ENCODE peak calls at places on chromosomes 4 and X, in four cellular contexts. One of them, this sample, is unnamed.

GRCh38 chrX:17475820-17476219 is 100.8 kb downstream of the NHS start:
- DNase-seq in T-helper 9 cell: no peak
- DNase-seq in activated T-cell treated with anti-CD3 and anti-CD28 coated beads, Interleukin-2, amount 50 U/mL, for 72 hours: no peak
- DNase-seq in activated CD4-positive, alpha-beta T cell treated with anti-CD3 and anti-CD28 coated beads for 1 hour: no peak
- DNase-seq in this sample: no peak

GRCh38 chrX:150460781-150461180 is 97.7 kb downstream of the MAMLD1 start:
- DNase-seq in activated CD4-positive, alpha-beta T cell treated with anti-CD3 and anti-CD28 coated beads for 1 hour: no peak
- DNase-seq in T-helper 9 cell: no peak
- DNase-seq in activated T-cell treated with anti-CD3 and anti-CD28 coated beads, Interleukin-2, amount 50 U/mL, for 72 hours: no peak
- DNase-seq in this sample: no peak

GRCh38 chr4:152038238-152038637 is 277.4 kb upstream of the GATB start:
- DNase-seq in activated CD4-positive, alpha-beta T cell treated with anti-CD3 and anti-CD28 coated beads for 1 hour: no peak
- DNase-seq in T-helper 9 cell: no peak
- DNase-seq in activated T-cell treated with anti-CD3 and anti-CD28 coated beads, Interleukin-2, amount 50 U/mL, for 72 hours: no peak
- DNase-seq in this sample: peak

GRCh38 chr4:152961752-152962117 is 25.6 kb downstream of the FHDC1 start:
- DNase-seq in activated CD4-positive, alpha-beta T cell treated with anti-CD3 and anti-CD28 coated beads for 1 hour: no peak
- DNase-seq in T-helper 9 cell: no peak
- DNase-seq in activated T-cell treated with anti-CD3 and anti-CD28 coated beads, Interleukin-2, amount 50 U/mL, for 72 hours: no peak
- DNase-seq in this sample: no peak

GRCh38 chr4:39032218-39033085 is at the start of gene TMEM156:
- DNase-seq in activated CD4-positive, alpha-beta T cell treated with anti-CD3 and anti-CD28 coated beads for 1 hour: no peak
- DNase-seq in activated T-cell treated with anti-CD3 and anti-CD28 coated beads, Interleukin-2, amount 50 U/mL, for 72 hours: peak
- DNase-seq in T-helper 9 cell: peak
- DNase-seq in this sample: no peak

GRCh38 chr4:137621056-137621455 is 88.8 kb upstream of the PCDH18 start:
- DNase-seq in activated T-cell treated with anti-CD3 and anti-CD28 coated beads, Interleukin-2, amount 50 U/mL, for 72 hours: no peak
- DNase-seq in activated CD4-positive, alpha-beta T cell treated with anti-CD3 and anti-CD28 coated beads for 1 hour: no peak
- DNase-seq in T-helper 9 cell: no peak
- DNase-seq in this sample: no peak

GRCh38 chr4:186264660-186265059 is 1.3 kb upstream of the F11 start:
- DNase-seq in activated T-cell treated with anti-CD3 and anti-CD28 coated beads, Interleukin-2, amount 50 U/mL, for 72 hours: no peak
- DNase-seq in activated CD4-positive, alpha-beta T cell treated with anti-CD3 and anti-CD28 coated beads for 1 hour: no peak
- DNase-seq in T-helper 9 cell: no peak
- DNase-seq in this sample: no peak

GRCh38 chr4:16827762-16828724 is 70.4 kb downstream of the LDB2 start:
- DNase-seq in activated T-cell treated with anti-CD3 and anti-CD28 coated beads, Interleukin-2, amount 50 U/mL, for 72 hours: no peak
- DNase-seq in T-helper 9 cell: no peak
- DNase-seq in activated CD4-positive, alpha-beta T cell treated with anti-CD3 and anti-CD28 coated beads for 1 hour: no peak
- DNase-seq in this sample: no peak

GRCh38 chrX:11567528-11568220 is 98.0 kb downstream of the ARHGAP6 start:
- DNase-seq in activated T-cell treated with anti-CD3 and anti-CD28 coated beads, Interleukin-2, amount 50 U/mL, for 72 hours: no peak
- DNase-seq in activated CD4-positive, alpha-beta T cell treated with anti-CD3 and anti-CD28 coated beads for 1 hour: no peak
- DNase-seq in T-helper 9 cell: no peak
- DNase-seq in this sample: no peak

GRCh38 chr4:763191-763810 is 57.7 kb downstream of the PCGF3 start:
- DNase-seq in activated CD4-positive, alpha-beta T cell treated with anti-CD3 and anti-CD28 coated beads for 1 hour: no peak
- DNase-seq in T-helper 9 cell: no peak
- DNase-seq in activated T-cell treated with anti-CD3 and anti-CD28 coated beads, Interleukin-2, amount 50 U/mL, for 72 hours: no peak
- DNase-seq in this sample: no peak

GRCh38 chrX:150202641-150203248 is 160.4 kb upstream of the MAMLD1 start:
- DNase-seq in T-helper 9 cell: no peak
- DNase-seq in activated T-cell treated with anti-CD3 and anti-CD28 coated beads, Interleukin-2, amount 50 U/mL, for 72 hours: no peak
- DNase-seq in activated CD4-positive, alpha-beta T cell treated with anti-CD3 and anti-CD28 coated beads for 1 hour: no peak
- DNase-seq in this sample: no peak

GRCh38 chrX:87636533-87636932 is 118.9 kb downstream of the KLHL4 start:
- DNase-seq in T-helper 9 cell: no peak
- DNase-seq in activated CD4-positive, alpha-beta T cell treated with anti-CD3 and anti-CD28 coated beads for 1 hour: no peak
- DNase-seq in activated T-cell treated with anti-CD3 and anti-CD28 coated beads, Interleukin-2, amount 50 U/mL, for 72 hours: no peak
- DNase-seq in this sample: no peak

GRCh38 chrX:9885150-9885549 is 82.0 kb upstream of the CLDN34 start:
- DNase-seq in activated CD4-positive, alpha-beta T cell treated with anti-CD3 and anti-CD28 coated beads for 1 hour: peak
- DNase-seq in activated T-cell treated with anti-CD3 and anti-CD28 coated beads, Interleukin-2, amount 50 U/mL, for 72 hours: peak
- DNase-seq in T-helper 9 cell: no peak
- DNase-seq in this sample: no peak

GRCh38 chrX:45851434-45851991 is 650.8 kb upstream of the DIPK2B start:
- DNase-seq in activated CD4-positive, alpha-beta T cell treated with anti-CD3 and anti-CD28 coated beads for 1 hour: peak
- DNase-seq in activated T-cell treated with anti-CD3 and anti-CD28 coated beads, Interleukin-2, amount 50 U/mL, for 72 hours: peak
- DNase-seq in T-helper 9 cell: peak
- DNase-seq in this sample: no peak

GRCh38 chr4:37639551-37640293 is 46.5 kb downstream of the RELL1 start:
- DNase-seq in activated CD4-positive, alpha-beta T cell treated with anti-CD3 and anti-CD28 coated beads for 1 hour: no peak
- DNase-seq in T-helper 9 cell: no peak
- DNase-seq in activated T-cell treated with anti-CD3 and anti-CD28 coated beads, Interleukin-2, amount 50 U/mL, for 72 hours: no peak
- DNase-seq in this sample: no peak

GRCh38 chr4:99811850-99812249 is 4.8 kb upstream of the DAPP1 start:
- DNase-seq in activated T-cell treated with anti-CD3 and anti-CD28 coated beads, Interleukin-2, amount 50 U/mL, for 72 hours: peak
- DNase-seq in activated CD4-positive, alpha-beta T cell treated with anti-CD3 and anti-CD28 coated beads for 1 hour: no peak
- DNase-seq in T-helper 9 cell: peak
- DNase-seq in this sample: no peak

GRCh38 chrX:17595456-17596035 is 141.7 kb upstream of the SCML1 start:
- DNase-seq in T-helper 9 cell: no peak
- DNase-seq in activated T-cell treated with anti-CD3 and anti-CD28 coated beads, Interleukin-2, amount 50 U/mL, for 72 hours: no peak
- DNase-seq in activated CD4-positive, alpha-beta T cell treated with anti-CD3 and anti-CD28 coated beads for 1 hour: no peak
- DNase-seq in this sample: no peak

GRCh38 chrX:40329616-40330015 is 231.9 kb upstream of the BCOR start:
- DNase-seq in T-helper 9 cell: no peak
- DNase-seq in activated CD4-positive, alpha-beta T cell treated with anti-CD3 and anti-CD28 coated beads for 1 hour: no peak
- DNase-seq in activated T-cell treated with anti-CD3 and anti-CD28 coated beads, Interleukin-2, amount 50 U/mL, for 72 hours: no peak
- DNase-seq in this sample: no peak

GRCh38 chr4:123877561-123877960 is 481.0 kb downstream of the SPRY1 start:
- DNase-seq in T-helper 9 cell: no peak
- DNase-seq in activated T-cell treated with anti-CD3 and anti-CD28 coated beads, Interleukin-2, amount 50 U/mL, for 72 hours: no peak
- DNase-seq in activated CD4-positive, alpha-beta T cell treated with anti-CD3 and anti-CD28 coated beads for 1 hour: no peak
- DNase-seq in this sample: no peak

GRCh38 chr4:23934915-23935314 is 45.1 kb upstream of the PPARGC1A start:
- DNase-seq in activated T-cell treated with anti-CD3 and anti-CD28 coated beads, Interleukin-2, amount 50 U/mL, for 72 hours: no peak
- DNase-seq in T-helper 9 cell: no peak
- DNase-seq in activated CD4-positive, alpha-beta T cell treated with anti-CD3 and anti-CD28 coated beads for 1 hour: no peak
- DNase-seq in this sample: no peak

GRCh38 chr4:41530741-41531140 is 7.2 kb upstream of the LIMCH1 start:
- DNase-seq in activated CD4-positive, alpha-beta T cell treated with anti-CD3 and anti-CD28 coated beads for 1 hour: no peak
- DNase-seq in activated T-cell treated with anti-CD3 and anti-CD28 coated beads, Interleukin-2, amount 50 U/mL, for 72 hours: no peak
- DNase-seq in T-helper 9 cell: no peak
- DNase-seq in this sample: no peak

GRCh38 chrX:129679856-129680255 is 25.1 kb upstream of the APLN start:
- DNase-seq in T-helper 9 cell: no peak
- DNase-seq in activated CD4-positive, alpha-beta T cell treated with anti-CD3 and anti-CD28 coated beads for 1 hour: no peak
- DNase-seq in activated T-cell treated with anti-CD3 and anti-CD28 coated beads, Interleukin-2, amount 50 U/mL, for 72 hours: no peak
- DNase-seq in this sample: no peak

GRCh38 chr4:93659629-93660028 is 168.9 kb upstream of the ATOH1 start:
- DNase-seq in activated T-cell treated with anti-CD3 and anti-CD28 coated beads, Interleukin-2, amount 50 U/mL, for 72 hours: no peak
- DNase-seq in activated CD4-positive, alpha-beta T cell treated with anti-CD3 and anti-CD28 coated beads for 1 hour: no peak
- DNase-seq in T-helper 9 cell: no peak
- DNase-seq in this sample: no peak

GRCh38 chr4:172134536-172134935 is 321.3 kb downstream of the GALNTL6 start:
- DNase-seq in activated CD4-positive, alpha-beta T cell treated with anti-CD3 and anti-CD28 coated beads for 1 hour: no peak
- DNase-seq in T-helper 9 cell: no peak
- DNase-seq in activated T-cell treated with anti-CD3 and anti-CD28 coated beads, Interleukin-2, amount 50 U/mL, for 72 hours: no peak
- DNase-seq in this sample: no peak

GRCh38 chr4:86033171-86033570 is 326.7 kb downstream of the MAPK10 start:
- DNase-seq in activated CD4-positive, alpha-beta T cell treated with anti-CD3 and anti-CD28 coated beads for 1 hour: no peak
- DNase-seq in activated T-cell treated with anti-CD3 and anti-CD28 coated beads, Interleukin-2, amount 50 U/mL, for 72 hours: no peak
- DNase-seq in T-helper 9 cell: no peak
- DNase-seq in this sample: no peak

GRCh38 chrX:125940985-125941384 is 225.1 kb downstream of the DCAF12L2 start:
- DNase-seq in T-helper 9 cell: no peak
- DNase-seq in activated T-cell treated with anti-CD3 and anti-CD28 coated beads, Interleukin-2, amount 50 U/mL, for 72 hours: no peak
- DNase-seq in activated CD4-positive, alpha-beta T cell treated with anti-CD3 and anti-CD28 coated beads for 1 hour: no peak
- DNase-seq in this sample: no peak

GRCh38 chr4:106036334-106036733 is 141.1 kb downstream of the NPNT start:
- DNase-seq in activated CD4-positive, alpha-beta T cell treated with anti-CD3 and anti-CD28 coated beads for 1 hour: no peak
- DNase-seq in T-helper 9 cell: no peak
- DNase-seq in activated T-cell treated with anti-CD3 and anti-CD28 coated beads, Interleukin-2, amount 50 U/mL, for 72 hours: no peak
- DNase-seq in this sample: no peak

GRCh38 chrX:11908371-11908770 is 150.3 kb downstream of the MSL3 start:
- DNase-seq in activated CD4-positive, alpha-beta T cell treated with anti-CD3 and anti-CD28 coated beads for 1 hour: no peak
- DNase-seq in activated T-cell treated with anti-CD3 and anti-CD28 coated beads, Interleukin-2, amount 50 U/mL, for 72 hours: peak
- DNase-seq in T-helper 9 cell: no peak
- DNase-seq in this sample: no peak

GRCh38 chr4:95248713-95249401 is 299.9 kb downstream of the UNC5C start:
- DNase-seq in activated CD4-positive, alpha-beta T cell treated with anti-CD3 and anti-CD28 coated beads for 1 hour: no peak
- DNase-seq in activated T-cell treated with anti-CD3 and anti-CD28 coated beads, Interleukin-2, amount 50 U/mL, for 72 hours: peak
- DNase-seq in T-helper 9 cell: no peak
- DNase-seq in this sample: no peak

GRCh38 chr4:98970386-98970785 is 25.1 kb upstream of the METAP1 start:
- DNase-seq in activated T-cell treated with anti-CD3 and anti-CD28 coated beads, Interleukin-2, amount 50 U/mL, for 72 hours: no peak
- DNase-seq in activated CD4-positive, alpha-beta T cell treated with anti-CD3 and anti-CD28 coated beads for 1 hour: no peak
- DNase-seq in T-helper 9 cell: no peak
- DNase-seq in this sample: no peak

GRCh38 chrX:113400193-113400704 is 559.6 kb upstream of the AMOT start:
- DNase-seq in T-helper 9 cell: no peak
- DNase-seq in activated T-cell treated with anti-CD3 and anti-CD28 coated beads, Interleukin-2, amount 50 U/mL, for 72 hours: no peak
- DNase-seq in activated CD4-positive, alpha-beta T cell treated with anti-CD3 and anti-CD28 coated beads for 1 hour: no peak
- DNase-seq in this sample: no peak

GRCh38 chr4:17275836-17276235 is 236.1 kb downstream of the QDPR start:
- DNase-seq in T-helper 9 cell: no peak
- DNase-seq in activated T-cell treated with anti-CD3 and anti-CD28 coated beads, Interleukin-2, amount 50 U/mL, for 72 hours: no peak
- DNase-seq in activated CD4-positive, alpha-beta T cell treated with anti-CD3 and anti-CD28 coated beads for 1 hour: no peak
- DNase-seq in this sample: no peak

GRCh38 chrX:135713795-135714194 is 356 bp downstream of the CT45A1 start:
- DNase-seq in activated CD4-positive, alpha-beta T cell treated with anti-CD3 and anti-CD28 coated beads for 1 hour: no peak
- DNase-seq in T-helper 9 cell: no peak
- DNase-seq in activated T-cell treated with anti-CD3 and anti-CD28 coated beads, Interleukin-2, amount 50 U/mL, for 72 hours: no peak
- DNase-seq in this sample: no peak

GRCh38 chr4:120431180-120431579 is 364.5 kb upstream of the MAD2L1 start:
- DNase-seq in activated CD4-positive, alpha-beta T cell treated with anti-CD3 and anti-CD28 coated beads for 1 hour: no peak
- DNase-seq in T-helper 9 cell: no peak
- DNase-seq in activated T-cell treated with anti-CD3 and anti-CD28 coated beads, Interleukin-2, amount 50 U/mL, for 72 hours: no peak
- DNase-seq in this sample: no peak

GRCh38 chr4:158121203-158121586 is 51.6 kb downstream of the GASK1B start:
- DNase-seq in activated CD4-positive, alpha-beta T cell treated with anti-CD3 and anti-CD28 coated beads for 1 hour: no peak
- DNase-seq in T-helper 9 cell: no peak
- DNase-seq in activated T-cell treated with anti-CD3 and anti-CD28 coated beads, Interleukin-2, amount 50 U/mL, for 72 hours: no peak
- DNase-seq in this sample: no peak

This sample was measured in esophagus muscularis mucosa.